ENCODE peak calls at places on chromosome 17, in five cellular contexts. U is body of pancreas; I is stomach; N is CD8-positive, alpha-beta memory T cell; L is right cardiac atrium. E is an unnamed sample. For H3K4me1, the result is how much of the 10 kb centered on the place peaks cover.

GRCh38 chr17:80682372-80682771 is 137.7 kb downstream of the RPTOR start:
- DNase-seq in I (no peak), N (no peak), L (no peak), U (no peak), E (no peak)

GRCh38 chr17:50468120-50469004 is at the start of gene CHAD:
- DNase-seq in I (no peak), U (no peak), N (no peak), L (peak), E (peak)

GRCh38 chr17:64259922-64260321 is 3.1 kb downstream of the TEX2 start:
- DNase-seq in L (no peak), I (no peak), N (no peak), U (peak), E (peak)

GRCh38 chr17:81234940-81235821 is 3.7 kb downstream of the TEPSIN start:
- DNase-seq in I (no peak), N (no peak), L (peak), U (no peak), E (no peak)

GRCh38 chr17:48530887-48531272 is at the start of gene HOXB1:
- DNase-seq in U (no peak), L (no peak), N (no peak), I (no peak), E (no peak)

GRCh38 chr17:19727466-19728113 is 11.2 kb upstream of the SLC47A2 start:
- DNase-seq in U (peak), N (no peak), L (peak), I (no peak), E (peak)

GRCh38 chr17:31754239-31754945 is 104.7 kb downstream of the COPRS start:
- DNase-seq in L (no peak), U (no peak), I (no peak), N (no peak), E (peak)

GRCh38 chr17:8392674-8393469 is 4.8 kb downstream of the RNF222 start:
- DNase-seq in U (no peak), L (no peak), I (no peak), N (no peak), E (peak)

GRCh38 chr17:50598487-50598886 is 36.2 kb upstream of the ABCC3 start:
- DNase-seq in U (no peak), N (no peak), L (no peak), I (no peak), E (no peak)

GRCh38 chr17:48103379-48103715 is 2.1 kb upstream of the CBX1 start:
- DNase-seq in U (peak), L (no peak), N (no peak), I (no peak), E (no peak)

GRCh38 chr17:22410136-22410535 is 717.8 kb downstream of the KCNJ18 start:
- DNase-seq in U (no peak), L (peak), I (no peak), N (no peak), E (no peak)

GRCh38 chr17:31394544-31394943 is 3.1 kb downstream of the RAB11FIP4 start:
- DNase-seq in I (peak), L (peak), U (peak), N (no peak), E (peak)

GRCh38 chr17:63827801-63828221 is 348 bp upstream of the FTSJ3 start:
- DNase-seq in L (no peak), N (no peak), U (no peak), I (no peak), E (no peak)

GRCh38 chr17:75844530-75845057 is 390 bp upstream of the UNC13D start:
- DNase-seq in U (peak), I (peak), L (peak), N (no peak), E (peak)
- H3K4me1 ChIP-seq in U (half or more), I (half or more), L (under half), N (under half), E (under half)

GRCh38 chr17:34777044-34777443 is 184.2 kb downstream of the CCT6B start:
- DNase-seq in U (no peak), I (no peak), N (no peak), L (no peak), E (no peak)
- H3K27ac ChIP-seq in U (no peak), I (no peak), N (no peak), L (no peak), E (no peak)

GRCh38 chr17:17056167-17056562 is 13.9 kb downstream of the MPRIP start:
- DNase-seq in I (peak), N (no peak), U (no peak), L (no peak), E (peak)

GRCh38 chr17:17055286-17056166 is 13.3 kb downstream of the MPRIP start:
- DNase-seq in U (peak), L (no peak), N (no peak), I (peak), E (peak)

GRCh38 chr17:17058304-17058703 is 16.0 kb downstream of the MPRIP start:
- DNase-seq in I (peak), L (no peak), N (no peak), U (no peak), E (no peak)

GRCh38 chr17:17059301-17059890 is 17.1 kb downstream of the MPRIP start:
- DNase-seq in L (no peak), U (no peak), I (no peak), N (no peak), E (peak)

GRCh38 chr17:17057057-17057551 is 14.8 kb downstream of the MPRIP start:
- DNase-seq in N (no peak), I (peak), U (no peak), L (no peak), E (no peak)
- H3K4me1 ChIP-seq in N (under half), I (half or more), U (half or more), L (half or more), E (under half)

GRCh38 chr17:75152523-75152922 is 1.8 kb downstream of the JPT1 start:
- DNase-seq in U (no peak), L (no peak), I (no peak), N (no peak), E (no peak)

GRCh38 chr17:75152971-75153853 is 1.1 kb downstream of the JPT1 start:
- DNase-seq in L (no peak), I (no peak), N (no peak), U (peak), E (peak)

GRCh38 chr17:75154195-75155106 is at the start of gene JPT1:
- DNase-seq in U (peak), N (peak), I (peak), L (peak), E (peak)

GRCh38 chr17:75153854-75154194 is 488 bp downstream of the JPT1 start:
- DNase-seq in U (no peak), L (no peak), N (no peak), I (no peak), E (peak)

GRCh38 chr17:75151893-75152292 is 2.4 kb downstream of the JPT1 start:
- DNase-seq in U (no peak), L (no peak), I (no peak), N (no peak), E (no peak)
- H3K27ac ChIP-seq in U (no peak), L (no peak), I (no peak), N (no peak), E (no peak)

GRCh38 chr17:77604301-77605031 is 354.0 kb upstream of the TNRC6C start:
- DNase-seq in N (no peak), I (no peak), U (no peak), L (no peak), E (no peak)

GRCh38 chr17:77606865-77607210 is 351.7 kb upstream of the TNRC6C start:
- DNase-seq in U (no peak), L (no peak), N (no peak), I (no peak), E (no peak)

GRCh38 chr17:77608431-77608830 is 350.1 kb upstream of the TNRC6C start:
- DNase-seq in U (no peak), L (no peak), I (no peak), N (no peak), E (no peak)

GRCh38 chr17:77607606-77608005 is 350.9 kb upstream of the TNRC6C start:
- DNase-seq in I (no peak), N (no peak), L (no peak), U (no peak), E (no peak)

DNA sequence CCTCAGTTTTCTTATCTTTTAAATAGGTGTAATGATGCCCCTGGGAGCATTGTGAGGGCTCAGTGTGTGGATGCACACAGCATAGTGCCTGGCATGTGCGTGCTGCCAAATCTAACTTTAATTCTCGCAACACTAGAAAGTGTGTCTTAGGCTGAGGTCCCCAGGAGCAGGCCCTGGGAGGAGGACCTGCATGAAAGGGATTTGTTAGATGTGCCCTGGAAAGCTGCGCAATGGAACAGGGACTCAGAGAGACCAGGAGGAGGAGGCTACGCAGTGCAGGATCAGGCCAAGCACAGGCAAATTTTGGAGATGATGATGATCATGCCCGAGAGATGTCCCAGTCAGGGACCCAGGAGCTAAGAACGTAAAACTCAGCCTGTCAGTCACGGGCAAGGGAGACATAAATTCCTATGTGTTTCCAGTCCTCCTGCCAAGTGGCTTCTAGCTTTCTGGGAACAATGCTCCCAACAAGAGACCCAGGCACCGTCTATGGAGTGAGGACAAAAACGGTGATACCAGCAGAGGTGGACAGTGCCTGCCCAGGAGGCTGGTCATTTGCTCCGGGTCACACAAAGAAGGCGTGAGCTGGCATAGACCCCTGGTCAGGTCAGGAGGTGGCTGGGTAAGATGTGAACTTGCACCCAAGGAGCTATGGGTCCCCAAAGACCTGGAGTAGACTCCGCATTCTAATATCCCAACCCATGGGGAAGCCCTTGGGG is 352.2 kb upstream of the TNRC6C start:
- DNase-seq in N (no peak), I (no peak), L (no peak), U (no peak), E (no peak)
- H3K4me1 ChIP-seq in N (under half), I (under half), L (under half), U (under half), E (under half)

GRCh38 chr17:15233971-15234370 is 31.2 kb downstream of the PMP22 start:
- DNase-seq in N (no peak), I (no peak), L (no peak), U (no peak), E (peak)
- H3K27ac ChIP-seq in N (no peak), I (no peak), L (no peak), U (no peak), E (no peak)

DNA sequence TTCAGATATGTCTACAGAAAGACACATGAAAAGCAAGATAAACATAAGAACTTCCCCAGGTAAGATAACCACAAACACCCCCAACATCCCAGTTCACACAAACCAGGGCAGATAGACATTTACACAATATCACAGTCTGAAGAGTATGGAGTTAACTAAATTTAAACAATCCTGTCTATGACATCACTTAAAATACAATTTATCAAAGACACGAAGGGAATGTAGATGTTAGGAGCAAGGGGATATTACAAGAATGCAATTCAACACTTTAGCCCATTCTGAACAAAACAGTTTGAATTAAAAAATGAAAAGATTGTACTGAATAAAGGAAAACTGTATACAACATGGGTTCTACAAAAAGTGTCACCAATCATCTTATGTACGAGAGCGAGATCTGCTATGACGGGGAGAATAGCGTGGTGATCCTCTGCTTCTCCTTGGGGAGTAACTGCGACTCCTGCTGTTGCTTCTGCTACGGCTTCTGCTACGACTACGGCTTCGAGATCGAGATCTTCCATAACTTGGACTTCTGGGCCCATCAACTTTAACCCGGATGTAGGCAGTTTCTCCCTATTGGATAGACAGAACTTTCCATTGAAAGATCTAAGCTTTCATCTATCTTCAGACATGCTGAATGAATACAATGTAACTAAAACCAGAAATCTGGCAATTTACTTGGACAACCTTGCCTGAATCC is 1.9 kb downstream of the SRSF1 start:
- DNase-seq in U (no peak), N (no peak), I (no peak), L (no peak), E (no peak)
- H3K4me1 ChIP-seq in U (under half), N (under half), I (under half), L (under half), E (under half)